ENCODE peak calls at places on chromosomes 1 and 21, in seven cellular contexts. F is uterus, C is suprapubic skin, N is IMR-90, V is right lobe of liver, G is K562, H is endothelial cell of umbilical vein. X is an unnamed sample.

GRCh38 chr1:201517631-201518030 is 10.7 kb upstream of the CSRP1 start:
- DNase-seq in F (peak; percentile 16), C (no peak), N (no peak), V (no peak), G (no peak), H (no peak), X (no peak)

GRCh38 chr1:230215049-230215448 is 148.0 kb downstream of the GALNT2 start:
- DNase-seq in F (peak; percentile 44), C (no peak), N (peak; percentile 64), V (no peak), G (peak; percentile 33), H (peak; percentile 92), X (peak; percentile 67)

GRCh38 chr1:222769181-222769580 is 32.2 kb downstream of the FAM177B start:
- DNase-seq in F (no peak), C (no peak), N (no peak), V (no peak), G (peak; percentile 32), H (no peak), X (no peak)

GRCh38 chr1:216034506-216034905 is 388.7 kb downstream of the USH2A start:
- DNase-seq in F (no peak), C (no peak), N (peak; percentile 6), V (no peak), G (no peak), H (no peak), X (no peak)

GRCh38 chr1:40232444-40232843 is 15.3 kb upstream of the TMCO2 start:
- DNase-seq in F (no peak), C (no peak), N (no peak), V (no peak), G (peak; percentile 42), H (no peak), X (no peak)

GRCh38 chr1:91900538-91900937 is 14.6 kb upstream of the TGFBR3 start:
- DNase-seq in F (no peak), C (no peak), N (peak; percentile 96), V (no peak), G (no peak), H (no peak), X (no peak)

GRCh38 chr1:218933526-218933925 is 240.2 kb upstream of the LYPLAL1 start:
- DNase-seq in F (no peak), C (no peak), N (peak; percentile 28), V (no peak), G (no peak), H (no peak), X (no peak)

GRCh38 chr1:41517039-41517438 is 32.6 kb upstream of the EDN2 start:
- DNase-seq in F (no peak), C (no peak), N (no peak), V (no peak), G (no peak), H (no peak), X (no peak)

DNA sequence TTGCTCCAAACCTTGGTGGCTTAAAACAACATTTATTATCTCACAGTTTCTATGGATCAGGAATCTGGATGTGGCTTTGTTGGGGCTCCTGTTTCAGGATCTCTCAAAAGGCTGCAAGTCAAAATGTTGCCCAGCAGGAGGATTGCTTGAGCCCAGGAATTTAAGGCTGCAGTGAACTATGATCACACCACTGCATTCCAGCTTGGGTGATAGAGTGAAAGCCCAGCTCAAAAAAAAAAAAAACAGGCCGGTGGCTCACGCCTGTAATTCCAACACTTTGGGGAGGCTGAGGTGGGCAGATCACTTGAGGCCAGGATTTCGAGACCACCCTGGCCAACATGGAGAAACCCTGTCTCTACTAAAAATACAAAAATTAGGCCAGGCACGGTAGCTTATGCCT is 30.0 kb downstream of the BCAS2 start:
- DNase-seq in F (no peak), C (no peak), N (no peak), V (no peak), G (no peak), H (no peak), X (no peak)
- H3K36me3 ChIP-seq in F (no peaks in the 10 kb centered on the region), C (no peaks in the 10 kb centered on the region), N (no peaks in the 10 kb centered on the region), V (no peaks in the 10 kb centered on the region), G (no peaks in the 10 kb centered on the region), H (no peaks in the 10 kb centered on the region), X (no peaks in the 10 kb centered on the region)

GRCh38 chr1:100390507-100390906 is 38.2 kb downstream of the CDC14A start:
- DNase-seq in F (no peak), C (no peak), N (no peak), V (no peak), G (no peak), H (no peak), X (no peak)
- H3K4me3 ChIP-seq in F (no peak overlapping the region), C (no peak overlapping the region), N (no peak overlapping the region), V (no peak overlapping the region), G (no peak overlapping the region), H (no peak overlapping the region), X (no peak overlapping the region)

GRCh38 chr1:181033799-181034391 is at the start of gene MR1:
- DNase-seq in F (peak; percentile 48), C (no peak), N (peak; percentile 83), V (peak; percentile 48), G (peak; percentile 90), H (peak; percentile 91), X (peak; percentile 52)
- TF ChIP-seq POLR2A in F (peak; percentile 45), C (no peak), N (no peak), V (peak; percentile 80), G (peak; percentile 84), H (no peak), X (peak; percentile 35)

GRCh38 chr21:38809170-38809878 is 3.6 kb downstream of the ETS2 start:
- DNase-seq in F (no peak), C (no peak), N (no peak), V (no peak), G (no peak), H (no peak), X (no peak)
- H3K36me3 ChIP-seq in F (no peaks in the 10 kb centered on the region), C (peaks cover 30% of the 10 kb centered on the region), N (peaks cover 43% of the 10 kb centered on the region), V (peaks cover 45% of the 10 kb centered on the region), G (peaks cover 65% of the 10 kb centered on the region), H (peaks cover 28% of the 10 kb centered on the region), X (no peaks in the 10 kb centered on the region)

GRCh38 chr1:38045431-38046332 is 911 bp downstream of the POU3F1 start:
- DNase-seq in F (no peak), C (no peak), N (no peak), V (no peak), G (no peak), H (no peak), X (no peak)
- H3K4me3 ChIP-seq in F (peak overlapping the region; percentile 43), C (peak overlapping the region; percentile 78), N (no peak overlapping the region), V (no peak overlapping the region), G (peak overlapping the region; percentile 38), H (no peak overlapping the region), X (peak overlapping the region; percentile 2)

DNA sequence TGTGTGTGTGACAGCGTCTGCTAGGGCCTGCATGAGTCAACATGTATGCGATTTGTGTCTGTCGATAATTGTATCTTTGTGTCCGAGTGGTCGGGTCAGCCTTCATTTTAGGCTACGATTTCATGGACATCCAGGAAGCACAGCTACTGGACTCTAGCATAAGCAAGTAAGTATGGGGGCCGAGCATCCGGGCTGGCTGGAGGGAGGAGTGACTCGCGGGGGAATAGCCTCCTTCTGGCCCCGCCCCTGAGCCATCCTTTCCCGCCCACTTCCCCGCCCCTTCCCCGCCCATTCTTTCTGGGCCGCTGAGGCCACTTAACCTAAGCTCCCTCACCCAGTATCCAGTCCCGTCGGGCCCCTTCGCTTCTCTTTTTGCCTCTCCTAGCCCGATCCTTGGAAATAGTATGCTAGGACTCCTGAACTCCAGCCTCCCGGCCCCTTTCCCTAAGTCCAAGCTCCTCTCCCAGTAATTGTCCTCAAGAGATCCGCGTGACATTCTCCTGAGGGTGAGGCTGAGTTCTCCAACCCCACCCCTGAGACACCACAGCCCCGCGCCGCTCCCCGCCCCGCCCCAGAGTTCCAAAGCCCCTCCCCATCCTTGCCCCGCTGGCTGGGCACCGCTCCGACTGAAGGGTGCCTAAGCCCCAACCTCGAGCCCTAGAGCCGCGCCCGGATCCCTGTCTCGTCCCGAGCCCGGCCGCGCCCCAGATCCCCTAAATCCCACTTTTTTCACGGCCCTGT is 1.2 kb downstream of the MAP3K6 start:
- DNase-seq in F (peak; percentile 94), C (peak; percentile 95), N (peak; percentile 85), V (peak; percentile 88), G (peak; percentile 93), H (peak; percentile 91), X (peak; percentile 96)
- TF ChIP-seq POLR2A in F (peak; percentile 62), C (no peak), N (no peak), V (peak; percentile 46), G (peak; percentile 76), H (peak; percentile 41), X (peak; percentile 52)

DNA sequence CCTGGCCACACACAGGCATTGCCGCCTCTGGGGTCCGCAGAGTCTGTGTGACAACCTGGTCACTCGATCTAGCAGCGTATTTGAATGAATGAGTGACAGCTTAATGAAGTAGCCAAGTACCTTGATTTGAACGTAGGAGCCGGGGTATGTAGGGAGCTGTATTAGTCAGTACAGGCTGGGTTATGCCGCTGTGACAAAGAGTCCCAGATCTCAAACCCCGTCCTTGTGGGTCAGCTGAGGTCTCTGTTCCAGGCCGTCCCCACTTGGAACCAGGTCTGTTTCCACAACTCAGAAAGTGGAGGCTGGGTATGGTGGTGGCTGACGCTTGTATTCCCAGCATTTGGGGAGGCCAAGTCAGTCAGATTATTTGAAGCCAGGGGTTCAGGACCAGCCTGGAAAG is 20.0 kb downstream of the ATAD3B start:
- DNase-seq in F (no peak), C (no peak), N (no peak), V (no peak), G (no peak), H (no peak), X (no peak)
- H3K36me3 ChIP-seq in F (no peaks in the 10 kb centered on the region), C (peaks cover 92% of the 10 kb centered on the region), N (peaks cover 64% of the 10 kb centered on the region), V (peaks cover 16% of the 10 kb centered on the region), G (peaks cover 91% of the 10 kb centered on the region), H (peaks cover 7% of the 10 kb centered on the region), X (peaks cover 71% of the 10 kb centered on the region)

GRCh38 chr21:45613881-45614280 is 29.6 kb upstream of the PCBP3 start:
- DNase-seq in F (no peak), C (peak; percentile 5), N (no peak), V (peak; percentile 18), G (no peak), H (no peak), X (no peak)

GRCh38 chr21:45617021-45617930 is 26.2 kb upstream of the PCBP3 start:
- DNase-seq in F (no peak), C (no peak), N (no peak), V (peak; percentile 33), G (no peak), H (no peak), X (no peak)

GRCh38 chr21:45612096-45613019 is 31.2 kb upstream of the PCBP3 start:
- DNase-seq in F (no peak), C (peak; percentile 40), N (peak; percentile 90), V (peak; percentile 37), G (no peak), H (no peak), X (peak; percentile 50)

GRCh38 chr21:45613396-45613795 is 30.1 kb upstream of the PCBP3 start:
- DNase-seq in F (no peak), C (peak; percentile 27), N (no peak), V (peak; percentile 26), G (no peak), H (no peak), X (peak; percentile 44)

GRCh38 chr21:45615145-45615711 is 28.3 kb upstream of the PCBP3 start:
- DNase-seq in F (no peak), C (peak; percentile 58), N (peak; percentile 31), V (peak; percentile 42), G (peak; percentile 31), H (no peak), X (peak; percentile 58)
- H3K4me3 ChIP-seq in F (no peak overlapping the region), C (no peak overlapping the region), N (no peak overlapping the region), V (no peak overlapping the region), G (no peak overlapping the region), H (no peak overlapping the region), X (peak overlapping the region; percentile 31)

GRCh38 chr1:231534703-231535159 is 6.3 kb downstream of the TSNAX start:
- DNase-seq in F (no peak), C (no peak), N (no peak), V (no peak), G (no peak), H (no peak), X (no peak)
- TF ChIP-seq POLR2A in F (no peak), C (no peak), N (no peak), V (no peak), G (no peak), H (no peak), X (no peak)

GRCh38 chr1:214372092-214372491 is 91.1 kb downstream of the SMYD2 start:
- DNase-seq in F (no peak), C (no peak), N (no peak), V (no peak), G (no peak), H (peak; percentile 39), X (no peak)
- H3K36me3 ChIP-seq in F (no peaks in the 10 kb centered on the region), C (peaks cover 52% of the 10 kb centered on the region), N (peaks cover 41% of the 10 kb centered on the region), V (no peaks in the 10 kb centered on the region), G (no peaks in the 10 kb centered on the region), H (peaks cover 18% of the 10 kb centered on the region), X (no peaks in the 10 kb centered on the region)